ENCODE peak calls at places on chromosomes 4 and X, in six cellular contexts. U is choroid plexus epithelial cell, W is WERI-Rb-1, A is fibroblast of mammary gland, K is left lung, E is PC-9. L is an unnamed sample.

GRCh38 chrX:46547857-46548256 is 2.6 kb upstream of the ZNF674 start:
- DNase-seq in A (peak), W (no peak), K (no peak), E (peak), U (peak), L (peak)

GRCh38 chrX:54007682-54008081 is 36.6 kb downstream of the PHF8 start:
- DNase-seq in E (no peak), W (no peak), A (no peak), U (peak), K (no peak), L (no peak)

GRCh38 chr4:174041555-174042110 is 241.8 kb downstream of the FBXO8 start:
- DNase-seq in U (no peak), E (no peak), K (no peak), A (no peak), W (no peak), L (no peak)

GRCh38 chr4:93646225-93646930 is 182.2 kb upstream of the ATOH1 start:
- DNase-seq in E (no peak), K (no peak), A (no peak), U (no peak), W (no peak), L (peak)

GRCh38 chr4:76696109-76696508 is 201.8 kb downstream of the SOWAHB start:
- DNase-seq in K (no peak), E (no peak), A (no peak), U (peak), W (no peak), L (no peak)

GRCh38 chrX:47587091-47587891 is 5.1 kb downstream of the TIMP1 start:
- DNase-seq in E (no peak), A (peak), W (no peak), K (no peak), U (no peak), L (peak)

GRCh38 chr4:108851346-108851745 is 88.5 kb upstream of the ETNPPL start:
- DNase-seq in A (peak), K (no peak), W (no peak), U (peak), E (no peak), L (peak)

GRCh38 chrX:7108995-7109634 is 38.4 kb upstream of the STS start:
- DNase-seq in E (no peak), W (no peak), A (no peak), U (no peak), K (no peak), L (no peak)

GRCh38 chrX:19541196-19541595 is 25.9 kb upstream of the MAP3K15 start:
- DNase-seq in E (no peak), A (no peak), K (no peak), U (no peak), W (no peak), L (no peak)

GRCh38 chrX:102546818-102547493 is 30.4 kb upstream of the TMSB15A start:
- DNase-seq in W (no peak), U (no peak), K (no peak), A (no peak), E (no peak), L (no peak)

GRCh38 chrX:7159132-7159861 is 11.3 kb upstream of the PUDP start:
- DNase-seq in E (peak), A (peak), K (no peak), U (peak), W (no peak), L (peak)

GRCh38 chr4:105808459-105809041 is 86.7 kb upstream of the NPNT start:
- DNase-seq in A (peak), K (no peak), E (no peak), W (no peak), U (peak), L (peak)

GRCh38 chr4:108372678-108373077 is 203.9 kb upstream of the LEF1 start:
- DNase-seq in W (no peak), U (no peak), K (no peak), A (no peak), E (no peak), L (no peak)

GRCh38 chr4:8402640-8403039 is 37.9 kb downstream of the ACOX3 start:
- DNase-seq in A (no peak), W (no peak), K (no peak), E (no peak), U (no peak), L (no peak)

GRCh38 chr4:153593166-153593565 is 90.9 kb upstream of the TLR2 start:
- DNase-seq in K (no peak), A (no peak), U (no peak), W (no peak), E (no peak), L (no peak)

GRCh38 chrX:54066841-54067240 is 22.6 kb upstream of the PHF8 start:
- DNase-seq in U (peak), W (no peak), E (no peak), A (peak), K (no peak), L (peak)

GRCh38 chrX:128816919-128817318 is 706.4 kb downstream of the SMARCA1 start:
- DNase-seq in A (no peak), K (no peak), W (peak), U (peak), E (no peak), L (no peak)

GRCh38 chr4:20464381-20464780 is 212.7 kb downstream of the SLIT2 start:
- DNase-seq in U (peak), E (no peak), A (peak), W (no peak), K (no peak), L (peak)

GRCh38 chr4:15451866-15452765 is 17.6 kb upstream of the CC2D2A start:
- DNase-seq in E (peak), A (peak), W (no peak), U (peak), K (no peak), L (peak)

GRCh38 chrX:44735498-44735897 is 108.3 kb upstream of the DUSP21 start:
- DNase-seq in A (no peak), K (no peak), E (no peak), W (no peak), U (no peak), L (peak)

DNA sequence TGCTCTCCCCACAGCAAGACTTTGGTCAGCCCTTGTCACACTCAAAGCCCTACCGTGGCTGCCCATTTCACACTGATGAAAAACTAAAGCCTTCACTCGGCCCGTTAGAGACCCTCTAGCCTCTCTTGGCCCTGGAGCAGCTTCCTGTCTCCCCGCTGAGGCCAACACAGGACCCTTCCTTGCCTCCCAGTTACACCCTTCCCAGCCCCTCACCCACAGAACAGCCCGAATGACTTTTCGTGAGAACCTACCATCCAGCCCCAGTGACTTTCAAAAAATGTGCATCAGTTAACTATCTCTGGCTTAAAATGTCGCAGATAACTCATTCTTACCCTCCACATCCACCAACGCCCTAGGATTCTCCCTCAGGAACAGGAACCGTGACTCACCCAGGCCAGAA is 756 bp upstream of the TAF9B start:
- DNase-seq in A (no peak), K (no peak), U (no peak), E (no peak), W (no peak), L (no peak)
- H3K4me3 ChIP-seq in A (no peak), K (no peak), U (no peak), E (peak), W (no peak), L (no peak)

DNA sequence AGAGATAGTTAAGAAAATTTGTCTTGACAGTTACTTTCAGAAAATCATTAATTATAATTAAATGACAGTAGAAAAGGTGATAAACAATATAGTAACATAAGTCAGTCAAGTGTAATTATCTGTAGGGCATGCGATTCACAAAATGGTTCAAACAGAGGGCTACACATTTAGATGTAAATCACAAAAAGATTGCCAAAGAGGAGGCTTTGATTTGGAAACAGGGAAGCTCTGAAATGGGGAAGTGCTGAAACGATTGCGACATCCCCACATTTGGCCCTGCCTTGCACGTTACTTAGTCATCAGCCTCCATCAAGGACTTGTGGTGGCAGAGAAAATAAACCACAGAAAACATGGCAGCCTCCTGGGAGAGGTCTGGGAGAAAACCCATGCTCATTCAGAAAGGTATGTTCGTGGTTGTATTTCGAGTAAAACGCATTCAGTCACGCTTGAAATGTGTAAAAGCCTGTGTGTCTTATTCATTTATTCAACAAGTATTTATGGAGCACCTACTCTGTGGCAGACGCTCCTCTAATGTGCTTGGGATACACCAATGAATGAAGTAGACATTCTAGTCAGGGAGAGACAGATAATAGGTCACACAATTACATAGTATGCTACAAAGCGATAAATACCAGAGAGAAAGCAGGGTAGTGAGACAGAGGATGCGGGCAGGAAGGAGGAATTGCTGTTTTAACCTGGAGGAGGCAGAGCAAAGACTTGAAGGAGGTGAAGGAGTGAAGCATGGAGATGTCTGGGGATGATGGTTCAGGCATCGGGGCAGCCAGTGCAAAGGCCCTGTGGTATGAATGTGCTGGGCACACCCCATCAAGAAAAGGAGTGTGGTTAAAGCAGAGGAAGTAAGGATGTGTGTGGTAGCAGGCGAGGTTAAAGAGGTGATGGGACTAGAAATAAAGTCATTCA is 7.8 kb downstream of the RBM47 start:
- DNase-seq in A (peak), W (no peak), K (peak), E (peak), U (peak), L (peak)
- H3K4me3 ChIP-seq in A (no peak), W (no peak), K (no peak), E (peak), U (no peak), L (no peak)

GRCh38 chrX:24146283-24146865 is 3.2 kb upstream of the ZFX start:
- DNase-seq in K (no peak), W (no peak), E (peak), A (no peak), U (peak), L (no peak)
- H3K4me3 ChIP-seq in K (no peak), W (no peak), E (peak), A (no peak), U (no peak), L (no peak)

GRCh38 chr4:48985602-48985975 is 486 bp upstream of the CWH43 start:
- DNase-seq in U (no peak), W (no peak), E (no peak), A (no peak), K (peak), L (no peak)
- H3K4me3 ChIP-seq in U (no peak), W (peak), E (no peak), A (no peak), K (no peak), L (peak)

GRCh38 chr4:82569727-82570126 is 7.9 kb upstream of the TMEM150C start:
- DNase-seq in E (no peak), U (no peak), W (no peak), A (no peak), K (no peak), L (no peak)
- H3K4me3 ChIP-seq in E (no peak), U (no peak), W (no peak), A (no peak), K (no peak), L (no peak)

GRCh38 chr4:185143596-185143969 is 517 bp downstream of the SLC25A4 start:
- DNase-seq in E (peak), U (peak), W (peak), A (no peak), K (peak), L (peak)

GRCh38 chr4:185142911-185143595 is at the start of gene SLC25A4:
- DNase-seq in U (peak), A (peak), K (peak), E (peak), W (peak), L (peak)

GRCh38 chr4:185142563-185142910 is 529 bp upstream of the SLC25A4 start:
- DNase-seq in U (no peak), A (no peak), W (no peak), K (no peak), E (no peak), L (no peak)

GRCh38 chr4:185145572-185145971 is 2.5 kb downstream of the SLC25A4 start:
- DNase-seq in E (no peak), A (no peak), W (no peak), K (no peak), U (peak), L (no peak)

DNA sequence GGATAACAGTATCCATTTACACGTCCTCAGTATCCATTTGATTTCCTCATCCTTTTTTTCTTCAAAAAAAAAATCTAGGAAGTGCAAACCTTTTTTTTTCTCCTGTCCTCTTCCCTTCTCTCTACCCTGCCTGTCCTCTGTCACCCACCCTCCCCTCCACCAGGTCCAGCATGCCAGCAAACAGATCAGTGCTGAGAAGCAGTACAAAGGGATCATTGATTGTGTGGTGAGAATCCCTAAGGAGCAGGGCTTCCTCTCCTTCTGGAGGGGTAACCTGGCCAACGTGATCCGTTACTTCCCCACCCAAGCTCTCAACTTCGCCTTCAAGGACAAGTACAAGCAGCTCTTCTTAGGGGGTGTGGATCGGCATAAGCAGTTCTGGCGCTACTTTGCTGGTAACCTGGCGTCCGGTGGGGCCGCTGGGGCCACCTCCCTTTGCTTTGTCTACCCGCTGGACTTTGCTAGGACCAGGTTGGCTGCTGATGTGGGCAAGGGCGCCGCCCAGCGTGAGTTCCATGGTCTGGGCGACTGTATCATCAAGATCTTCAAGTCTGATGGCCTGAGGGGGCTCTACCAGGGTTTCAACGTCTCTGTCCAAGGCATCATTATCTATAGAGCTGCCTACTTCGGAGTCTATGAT is 1.7 kb downstream of the SLC25A4 start:
- DNase-seq in K (no peak), E (no peak), U (no peak), A (no peak), W (no peak), L (no peak)
- H3K4me3 ChIP-seq in K (peak), E (no peak), U (no peak), A (no peak), W (no peak), L (no peak)

GRCh38 chrX:41339148-41339547 is 5.2 kb downstream of the DDX3X start:
- DNase-seq in W (no peak), K (no peak), A (no peak), U (peak), E (no peak), L (no peak)
- H3K4me3 ChIP-seq in W (no peak), K (no peak), A (no peak), U (no peak), E (no peak), L (no peak)

DNA sequence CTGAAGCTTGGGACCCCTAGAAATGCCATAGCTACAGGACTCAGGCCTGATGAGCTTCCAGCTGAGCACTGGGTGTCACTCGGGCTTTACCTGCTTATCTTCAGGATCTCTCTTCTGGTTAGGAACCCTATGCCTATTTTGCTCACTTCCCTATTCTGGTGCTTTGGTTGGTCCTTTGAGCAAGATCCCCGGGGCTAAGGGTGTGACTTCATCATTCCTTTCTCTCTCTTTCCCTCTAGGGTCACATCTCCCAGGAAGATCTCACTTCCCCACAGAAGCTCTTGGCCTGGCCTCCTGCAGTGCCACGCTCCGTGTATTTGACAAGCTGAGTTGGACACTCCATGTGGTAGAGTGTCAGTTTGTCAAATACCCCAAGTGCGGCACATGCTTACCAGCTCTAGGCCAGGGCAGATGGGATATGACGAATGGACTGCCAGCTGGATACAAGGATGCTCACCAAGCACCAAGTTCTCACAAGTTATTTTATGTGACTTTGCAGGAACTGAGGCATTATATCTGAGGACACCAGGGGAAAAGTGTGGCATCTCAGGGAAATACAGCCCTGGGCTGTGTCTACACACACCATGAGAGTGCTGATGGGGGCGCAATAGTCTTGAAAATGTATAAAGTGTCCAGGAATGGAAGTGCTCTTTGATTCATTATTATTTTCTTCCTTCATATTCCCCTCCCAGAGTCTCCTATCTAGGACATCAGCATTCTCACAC is 21.1 kb downstream of the VSIG4 start:
- DNase-seq in W (no peak), E (no peak), A (no peak), U (no peak), K (no peak), L (no peak)
- H3K4me3 ChIP-seq in W (no peak), E (no peak), A (no peak), U (no peak), K (peak), L (no peak)

DNA sequence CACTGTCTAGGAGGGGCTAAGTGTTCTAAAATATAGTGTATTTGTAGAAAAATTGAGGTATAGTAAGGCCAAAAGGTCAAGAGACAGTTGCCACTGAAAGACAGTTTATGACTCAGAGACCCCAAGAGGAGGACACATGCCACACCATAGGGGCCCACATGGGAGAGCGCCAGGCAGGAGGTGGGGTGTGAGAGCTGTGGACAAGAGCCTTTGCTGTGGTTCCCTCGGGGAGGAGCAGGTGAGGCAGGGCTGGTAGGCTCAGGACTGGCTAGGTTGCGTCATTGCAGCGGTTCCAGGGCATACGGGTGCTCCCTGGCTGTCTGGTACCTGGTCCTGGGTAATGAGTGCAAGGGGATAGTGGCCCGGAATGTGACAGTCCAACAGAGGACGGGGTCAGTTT is 37.6 kb downstream of the CCNQ start:
- DNase-seq in K (no peak), E (no peak), A (no peak), U (no peak), W (no peak), L (no peak)
- H3K4me3 ChIP-seq in K (no peak), E (no peak), A (no peak), U (no peak), W (no peak), L (no peak)